ENCODE peak calls at places on chromosomes 7 and 10, in four cellular contexts. F, A, O and Y are unnamed samples.

GRCh38 chr7:20330797-20331230 is at the start of gene ITGB8:
- DNase-seq in O (no peak), A (no peak), F (peak; percentile 21), Y (peak; percentile 33)

GRCh38 chr7:129993275-129993674 is 40.5 kb upstream of the UBE2H start:
- DNase-seq in F (no peak), O (no peak), A (no peak), Y (no peak)

GRCh38 chr10:65348637-65349036 is 1577.2 kb upstream of the LRRTM3 start:
- DNase-seq in O (no peak), A (no peak), F (no peak), Y (no peak)

GRCh38 chr7:98488167-98488566 is 87.3 kb upstream of the BAIAP2L1 start:
- DNase-seq in A (no peak), O (no peak), F (no peak), Y (no peak)

GRCh38 chr10:126243976-126244375 is 144.3 kb downstream of the ADAM12 start:
- DNase-seq in F (no peak), A (no peak), O (no peak), Y (no peak)

GRCh38 chr10:4763960-4764428 is 62.0 kb upstream of the AKR1E2 start:
- DNase-seq in F (no peak), O (no peak), A (no peak), Y (no peak)

GRCh38 chr10:15842493-15843169 is 17.7 kb downstream of the MINDY3 start:
- DNase-seq in A (no peak), F (no peak), O (no peak), Y (no peak)

GRCh38 chr7:129707910-129708490 is 96.5 kb downstream of the NRF1 start:
- DNase-seq in F (no peak), O (no peak), A (no peak), Y (no peak)

GRCh38 chr10:50561266-50561665 is 62.5 kb downstream of the SGMS1 start:
- DNase-seq in F (no peak), A (no peak), O (no peak), Y (no peak)

GRCh38 chr10:74827045-74827441 is 643 bp downstream of the KAT6B start:
- DNase-seq in A (no peak), F (no peak), O (no peak), Y (no peak)

GRCh38 chr10:77274046-77274795 is 363.4 kb downstream of the KCNMA1 start:
- DNase-seq in A (peak; percentile 65), F (no peak), O (no peak), Y (no peak)

GRCh38 chr10:16386855-16387254 is 50.0 kb upstream of the PTER start:
- DNase-seq in O (no peak), F (no peak), A (no peak), Y (no peak)

GRCh38 chr7:33645096-33645495 is 260.2 kb upstream of the BMPER start:
- DNase-seq in F (no peak), A (no peak), O (no peak), Y (no peak)

GRCh38 chr10:5814110-5815107 is 1.2 kb upstream of the GDI2 start:
- DNase-seq in A (no peak), F (no peak), O (no peak), Y (no peak)

GRCh38 chr10:99535764-99536399 is 3.1 kb downstream of the NKX2-3 start:
- DNase-seq in F (no peak), O (no peak), A (no peak), Y (no peak)

GRCh38 chr7:38020134-38020533 is 99.7 kb downstream of the EPDR1 start:
- DNase-seq in O (no peak), F (peak; percentile 19), A (no peak), Y (no peak)

GRCh38 chr10:110141747-110142625 is 65.4 kb upstream of the MXI1 start:
- DNase-seq in A (no peak), O (no peak), F (no peak), Y (no peak)

GRCh38 chr7:128729489-128729888 is 9.7 kb upstream of the CALU start:
- DNase-seq in F (no peak), A (no peak), O (no peak), Y (no peak)

GRCh38 chr10:11793762-11794479 is 29.2 kb upstream of the PROSER2 start:
- DNase-seq in O (no peak), F (no peak), A (no peak), Y (no peak)

GRCh38 chr7:98591926-98592325 is 25.2 kb upstream of the NPTX2 start:
- DNase-seq in F (no peak), O (no peak), A (no peak), Y (no peak)

GRCh38 chr10:23172846-23173548 is 19.1 kb upstream of the PTF1A start:
- DNase-seq in A (no peak), F (no peak), O (no peak), Y (no peak)

GRCh38 chr7:84302949-84303348 is 108.4 kb upstream of the SEMA3A start:
- DNase-seq in F (no peak), A (no peak), O (no peak), Y (no peak)

GRCh38 chr10:57849726-57850357 is 417.9 kb downstream of the IPMK start:
- DNase-seq in A (no peak), O (no peak), F (no peak), Y (no peak)

GRCh38 chr10:44281089-44281613 is 103.7 kb downstream of the CXCL12 start:
- DNase-seq in F (peak; percentile 79), O (no peak), A (peak; percentile 75), Y (peak; percentile 62)

GRCh38 chr7:147861945-147862344 is 728.6 kb upstream of the C7orf33 start:
- DNase-seq in O (no peak), A (no peak), F (no peak), Y (no peak)

GRCh38 chr10:51014680-51015425 is 59.4 kb upstream of the PRKG1 start:
- DNase-seq in F (no peak), O (no peak), A (no peak), Y (no peak)

GRCh38 chr7:22587322-22587721 is 87.3 kb upstream of the STEAP1B start:
- DNase-seq in F (no peak), A (no peak), O (no peak), Y (no peak)

GRCh38 chr10:113880236-113880635 is 25.8 kb downstream of the NHLRC2 start:
- DNase-seq in O (no peak), F (no peak), A (no peak), Y (no peak)

GRCh38 chr10:110304394-110304779 is 333 bp downstream of the SMNDC1 start:
- DNase-seq in F (no peak), A (no peak), O (no peak), Y (no peak)

GRCh38 chr7:18337023-18337422 is 158.5 kb upstream of the HDAC9 start:
- DNase-seq in F (no peak), A (no peak), O (no peak), Y (no peak)

GRCh38 chr7:82417898-82418297 is 25.7 kb downstream of the CACNA2D1 start:
- DNase-seq in O (no peak), F (no peak), A (no peak), Y (no peak)

GRCh38 chr7:12970626-12971025 is 283.2 kb downstream of the ARL4A start:
- DNase-seq in O (no peak), A (no peak), F (no peak), Y (no peak)

GRCh38 chr7:101411477-101411954 is 48.8 kb downstream of the COL26A1 start:
- DNase-seq in A (no peak), O (no peak), F (peak; percentile 16), Y (no peak)

GRCh38 chr10:3926268-3926667 is 141.3 kb upstream of the KLF6 start:
- DNase-seq in O (no peak), A (no peak), F (no peak), Y (no peak)

GRCh38 chr7:100793806-100794660 is 33.3 kb downstream of the EPHB4 start:
- DNase-seq in O (no peak), A (no peak), F (no peak), Y (no peak)

GRCh38 chr10:114911801-114912479 is 26.1 kb upstream of the TRUB1 start:
- DNase-seq in A (no peak), F (no peak), O (no peak), Y (no peak)

DNA sequence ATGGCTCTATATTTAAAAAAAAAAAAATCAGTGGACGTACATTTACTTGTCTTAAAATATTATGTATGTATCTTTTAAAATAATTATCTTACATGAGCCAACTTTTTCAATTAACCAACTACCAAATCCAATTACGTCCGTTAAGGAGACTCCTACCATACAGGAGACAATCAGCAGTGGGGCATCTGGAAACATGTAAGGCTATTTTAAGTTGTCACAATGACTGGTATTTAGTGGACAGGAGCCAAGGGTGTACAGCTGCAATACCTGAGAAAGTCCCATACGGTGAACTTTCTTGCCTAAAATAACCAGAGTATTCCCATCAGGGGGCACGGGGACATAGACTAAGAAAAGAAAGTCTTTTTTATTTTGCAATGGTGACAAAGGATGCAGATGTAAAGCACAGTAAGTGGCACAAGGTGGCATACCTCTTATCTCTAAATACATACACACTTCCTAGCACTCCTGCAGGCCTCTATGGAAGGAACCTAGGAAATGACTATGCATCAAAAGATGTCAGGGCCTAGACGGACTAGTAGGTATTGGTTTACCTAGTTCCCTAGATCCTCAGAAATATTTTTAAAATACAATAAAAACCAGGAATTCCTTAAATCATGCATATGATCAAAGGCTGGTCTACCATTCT is 16.0 kb upstream of the TLL2 start:
- DNase-seq in F (no peak), A (no peak), O (no peak), Y (no peak)
- TF ChIP-seq CTCF in F (no peak), A (no peak), O (no peak), Y (no peak)

GRCh38 chr10:58963101-58963534 is 213.3 kb upstream of the PHYHIPL start:
- DNase-seq in O (peak; percentile 32), F (no peak), A (no peak), Y (no peak)
- TF ChIP-seq CTCF in O (peak; percentile 55), F (no peak), A (no peak), Y (no peak)

GRCh38 chr7:50302486-50303081 is 1.9 kb upstream of the IKZF1 start:
- DNase-seq in A (no peak), O (no peak), F (no peak), Y (no peak)

GRCh38 chr7:50304158-50304910 is at the start of gene IKZF1:
- DNase-seq in O (peak; percentile 33), A (no peak), F (peak; percentile 61), Y (peak; percentile 75)

GRCh38 chr7:50304911-50305621 is 550 bp downstream of the IKZF1 start:
- DNase-seq in F (no peak), O (no peak), A (no peak), Y (no peak)

GRCh38 chr7:50303082-50303893 is 1.2 kb upstream of the IKZF1 start:
- DNase-seq in F (no peak), O (no peak), A (no peak), Y (no peak)

DNA sequence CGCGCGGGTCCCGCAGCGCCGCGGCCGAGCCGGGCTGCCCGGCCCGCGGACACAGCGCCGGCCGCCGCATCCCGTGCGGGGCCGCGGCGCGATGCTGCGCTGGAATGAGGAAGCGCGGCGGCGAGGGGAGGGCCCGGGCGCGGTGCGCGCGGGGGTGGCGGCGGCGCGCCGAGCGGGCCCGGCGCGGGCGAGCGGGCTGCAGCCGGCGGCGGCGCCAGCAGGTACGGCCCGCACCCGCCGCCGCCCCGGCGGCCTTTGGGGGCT is 690 bp upstream of the IKZF1 start:
- DNase-seq in A (no peak), F (no peak), O (no peak), Y (no peak)
- TF ChIP-seq CTCF in A (no peak), F (no peak), O (no peak), Y (no peak)

DNA sequence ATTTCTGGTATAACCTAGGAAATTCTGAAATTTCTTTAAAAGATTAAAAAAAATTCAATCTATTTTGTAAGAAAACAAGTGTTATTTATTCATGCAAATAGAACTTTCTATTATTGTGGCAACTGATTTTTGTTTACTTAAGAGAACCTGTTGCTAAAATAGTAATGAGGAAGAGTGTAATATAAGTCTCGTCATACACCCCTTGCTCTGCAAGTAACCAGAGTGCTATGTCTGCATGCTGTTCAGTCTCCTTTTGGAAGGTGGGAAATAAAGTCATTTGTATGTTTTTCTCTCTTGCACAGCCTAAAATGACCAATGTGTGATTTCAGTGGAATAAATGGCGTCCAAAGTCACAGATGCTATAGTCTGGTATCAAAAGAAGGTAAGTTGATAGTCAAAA is 41.3 kb downstream of the PHTF2 start:
- DNase-seq in O (no peak), F (no peak), A (no peak), Y (no peak)
- TF ChIP-seq CTCF in O (no peak), F (no peak), A (no peak), Y (no peak)